ENCODE peak calls at places on chromosomes 6 and 20, in eight cellular contexts. One of them, this sample, is unnamed.

GRCh38 chr20:46698788-46699187 is 9.5 kb upstream of the TP53RK start:
- DNase-seq in bronchial epithelial cell: no peak
- DNase-seq in GM23338: peak
- DNase-seq in fibroblast of lung: no peak
- DNase-seq in pancreas: no peak
- DNase-seq in RWPE1: no peak
- DNase-seq in adrenal gland: no peak
- DNase-seq in progenitor cell of endocrine pancreas: no peak
- DNase-seq in this sample: no peak

GRCh38 chr6:6469074-6469473 is 119.4 kb upstream of the LY86 start:
- DNase-seq in bronchial epithelial cell: peak
- DNase-seq in GM23338: no peak
- DNase-seq in fibroblast of lung: no peak
- DNase-seq in pancreas: no peak
- DNase-seq in RWPE1: peak
- DNase-seq in adrenal gland: no peak
- DNase-seq in progenitor cell of endocrine pancreas: no peak
- DNase-seq in this sample: peak

GRCh38 chr20:48986899-48987298 is 59.2 kb upstream of the CSE1L start:
- DNase-seq in bronchial epithelial cell: no peak
- DNase-seq in GM23338: no peak
- DNase-seq in fibroblast of lung: no peak
- DNase-seq in pancreas: no peak
- DNase-seq in RWPE1: peak
- DNase-seq in adrenal gland: no peak
- DNase-seq in progenitor cell of endocrine pancreas: no peak
- DNase-seq in this sample: peak

GRCh38 chr6:139028658-139029469 is at the start of gene ABRACL:
- DNase-seq in bronchial epithelial cell: no peak
- DNase-seq in GM23338: peak
- DNase-seq in fibroblast of lung: peak
- DNase-seq in pancreas: peak
- DNase-seq in RWPE1: peak
- DNase-seq in adrenal gland: peak
- DNase-seq in progenitor cell of endocrine pancreas: peak
- DNase-seq in this sample: peak

GRCh38 chr20:25750765-25751696 is 54.4 kb upstream of the ZNF337 start:
- DNase-seq in bronchial epithelial cell: peak
- DNase-seq in GM23338: peak
- DNase-seq in fibroblast of lung: peak
- DNase-seq in pancreas: peak
- DNase-seq in RWPE1: peak
- DNase-seq in adrenal gland: peak
- DNase-seq in progenitor cell of endocrine pancreas: no peak
- DNase-seq in this sample: no peak

GRCh38 chr6:20583447-20583806 is 49.2 kb downstream of the CDKAL1 start:
- DNase-seq in bronchial epithelial cell: no peak
- DNase-seq in GM23338: peak
- DNase-seq in fibroblast of lung: no peak
- DNase-seq in pancreas: no peak
- DNase-seq in RWPE1: no peak
- DNase-seq in adrenal gland: no peak
- DNase-seq in progenitor cell of endocrine pancreas: no peak
- DNase-seq in this sample: no peak

GRCh38 chr6:971981-972640 is 279.2 kb upstream of the EXOC2 start:
- DNase-seq in bronchial epithelial cell: peak
- DNase-seq in GM23338: no peak
- DNase-seq in fibroblast of lung: no peak
- DNase-seq in pancreas: no peak
- DNase-seq in RWPE1: no peak
- DNase-seq in adrenal gland: no peak
- DNase-seq in progenitor cell of endocrine pancreas: no peak
- DNase-seq in this sample: no peak

GRCh38 chr6:106513813-106514212 is 115.5 kb downstream of the RTN4IP1 start:
- DNase-seq in bronchial epithelial cell: peak
- DNase-seq in GM23338: no peak
- DNase-seq in fibroblast of lung: peak
- DNase-seq in pancreas: no peak
- DNase-seq in RWPE1: no peak
- DNase-seq in adrenal gland: no peak
- DNase-seq in progenitor cell of endocrine pancreas: no peak
- DNase-seq in this sample: peak

GRCh38 chr6:19988555-19988954 is 151.4 kb downstream of the ID4 start:
- DNase-seq in bronchial epithelial cell: peak
- DNase-seq in GM23338: peak
- DNase-seq in fibroblast of lung: peak
- DNase-seq in pancreas: no peak
- DNase-seq in RWPE1: peak
- DNase-seq in adrenal gland: no peak
- DNase-seq in progenitor cell of endocrine pancreas: no peak
- DNase-seq in this sample: peak

GRCh38 chr6:135144678-135145508 is 36.2 kb upstream of the MYB start:
- DNase-seq in bronchial epithelial cell: peak
- DNase-seq in GM23338: peak
- DNase-seq in fibroblast of lung: peak
- DNase-seq in pancreas: no peak
- DNase-seq in RWPE1: peak
- DNase-seq in adrenal gland: no peak
- DNase-seq in progenitor cell of endocrine pancreas: no peak
- DNase-seq in this sample: peak

GRCh38 chr20:45153756-45154155 is 20.9 kb upstream of the PI3 start:
- DNase-seq in bronchial epithelial cell: no peak
- DNase-seq in GM23338: no peak
- DNase-seq in fibroblast of lung: no peak
- DNase-seq in pancreas: no peak
- DNase-seq in RWPE1: no peak
- DNase-seq in adrenal gland: no peak
- DNase-seq in progenitor cell of endocrine pancreas: no peak
- DNase-seq in this sample: no peak

GRCh38 chr20:45157977-45158376 is 16.7 kb upstream of the PI3 start:
- DNase-seq in bronchial epithelial cell: peak
- DNase-seq in GM23338: no peak
- DNase-seq in fibroblast of lung: peak
- DNase-seq in pancreas: no peak
- DNase-seq in RWPE1: peak
- DNase-seq in adrenal gland: no peak
- DNase-seq in progenitor cell of endocrine pancreas: no peak
- DNase-seq in this sample: peak

GRCh38 chr20:45156728-45157127 is 18.0 kb upstream of the PI3 start:
- DNase-seq in bronchial epithelial cell: no peak
- DNase-seq in GM23338: no peak
- DNase-seq in fibroblast of lung: no peak
- DNase-seq in pancreas: no peak
- DNase-seq in RWPE1: no peak
- DNase-seq in adrenal gland: no peak
- DNase-seq in progenitor cell of endocrine pancreas: no peak
- DNase-seq in this sample: no peak

GRCh38 chr20:45153147-45153546 is 21.6 kb upstream of the PI3 start:
- DNase-seq in bronchial epithelial cell: no peak
- DNase-seq in GM23338: no peak
- DNase-seq in fibroblast of lung: no peak
- DNase-seq in pancreas: no peak
- DNase-seq in RWPE1: no peak
- DNase-seq in adrenal gland: no peak
- DNase-seq in progenitor cell of endocrine pancreas: no peak
- DNase-seq in this sample: no peak

DNA sequence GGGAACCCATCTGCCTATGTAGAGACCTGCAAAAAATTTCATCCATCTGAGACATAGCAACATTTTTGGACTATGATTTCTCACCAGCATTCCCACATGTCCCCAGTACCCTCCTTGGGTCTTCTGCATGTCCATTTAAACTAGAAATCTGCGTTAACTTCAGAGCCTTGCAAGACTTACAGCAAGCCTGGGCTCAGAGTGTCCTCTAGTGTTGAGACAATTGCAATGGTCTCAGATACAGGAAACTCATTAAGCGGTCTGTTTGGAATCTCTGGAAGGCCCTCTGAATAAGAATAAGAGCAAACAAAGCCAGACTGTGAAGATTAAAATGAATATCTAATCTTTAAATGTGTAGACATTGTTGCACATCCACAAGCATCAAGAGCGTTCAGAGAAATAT is 20.5 kb upstream of the PI3 start:
- DNase-seq in bronchial epithelial cell: no peak
- DNase-seq in GM23338: peak
- DNase-seq in fibroblast of lung: peak
- DNase-seq in pancreas: no peak
- DNase-seq in RWPE1: no peak
- DNase-seq in adrenal gland: no peak
- DNase-seq in progenitor cell of endocrine pancreas: no peak
- DNase-seq in this sample: no peak
- TF ChIP-seq CTCF in bronchial epithelial cell: no peak
- TF ChIP-seq CTCF in GM23338: no peak
- TF ChIP-seq CTCF in fibroblast of lung: no peak
- TF ChIP-seq CTCF in pancreas: no peak
- TF ChIP-seq CTCF in RWPE1: no peak
- TF ChIP-seq CTCF in adrenal gland: no peak
- TF ChIP-seq CTCF in progenitor cell of endocrine pancreas: no peak
- TF ChIP-seq CTCF in this sample: no peak

DNA sequence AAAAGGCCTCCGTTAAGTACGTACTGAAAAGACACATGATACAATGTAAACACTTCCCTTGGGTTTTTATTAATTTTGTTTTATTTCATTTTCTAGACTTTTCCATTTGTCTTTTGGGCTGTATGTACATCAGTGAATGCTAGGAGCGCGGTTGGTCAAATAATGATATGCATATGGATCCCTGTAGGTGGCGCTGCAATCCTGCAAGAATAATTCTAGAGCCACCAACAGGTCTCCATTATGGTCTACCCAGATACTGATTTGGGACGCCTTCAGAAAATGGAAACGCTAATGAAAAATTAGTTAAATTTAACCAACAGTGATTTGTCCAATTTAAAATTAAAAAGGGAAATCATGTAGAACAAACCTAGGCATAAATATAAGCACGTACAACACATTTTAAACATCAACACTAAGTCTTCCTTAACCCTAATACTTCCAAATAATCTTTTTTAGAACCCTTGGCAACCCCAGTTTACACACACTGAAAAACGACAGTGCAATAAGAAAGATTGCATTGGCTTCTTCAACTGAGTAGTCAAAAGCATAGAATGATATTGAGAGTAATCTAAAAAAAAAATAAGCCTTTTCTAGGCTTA is 433.5 kb downstream of the RFPL4B start:
- DNase-seq in bronchial epithelial cell: peak
- DNase-seq in GM23338: peak
- DNase-seq in fibroblast of lung: peak
- DNase-seq in pancreas: peak
- DNase-seq in RWPE1: peak
- DNase-seq in adrenal gland: peak
- DNase-seq in progenitor cell of endocrine pancreas: peak
- DNase-seq in this sample: peak
- TF ChIP-seq CTCF in bronchial epithelial cell: peak
- TF ChIP-seq CTCF in GM23338: peak
- TF ChIP-seq CTCF in fibroblast of lung: peak
- TF ChIP-seq CTCF in pancreas: peak
- TF ChIP-seq CTCF in RWPE1: peak
- TF ChIP-seq CTCF in adrenal gland: peak
- TF ChIP-seq CTCF in progenitor cell of endocrine pancreas: peak
- TF ChIP-seq CTCF in this sample: peak

GRCh38 chr20:53957421-53958172 is 112.8 kb downstream of the BCAS1 start:
- DNase-seq in bronchial epithelial cell: no peak
- DNase-seq in GM23338: peak
- DNase-seq in fibroblast of lung: no peak
- DNase-seq in pancreas: no peak
- DNase-seq in RWPE1: no peak
- DNase-seq in adrenal gland: no peak
- DNase-seq in progenitor cell of endocrine pancreas: no peak
- DNase-seq in this sample: no peak
- TF ChIP-seq CTCF in bronchial epithelial cell: no peak
- TF ChIP-seq CTCF in GM23338: peak
- TF ChIP-seq CTCF in fibroblast of lung: peak
- TF ChIP-seq CTCF in pancreas: no peak
- TF ChIP-seq CTCF in RWPE1: no peak
- TF ChIP-seq CTCF in adrenal gland: no peak
- TF ChIP-seq CTCF in progenitor cell of endocrine pancreas: no peak
- TF ChIP-seq CTCF in this sample: no peak

GRCh38 chr20:63734111-63734945 is 2.1 kb upstream of the LIME1 start:
- DNase-seq in bronchial epithelial cell: no peak
- DNase-seq in GM23338: no peak
- DNase-seq in fibroblast of lung: no peak
- DNase-seq in pancreas: no peak
- DNase-seq in RWPE1: no peak
- DNase-seq in adrenal gland: peak
- DNase-seq in progenitor cell of endocrine pancreas: no peak
- DNase-seq in this sample: no peak

GRCh38 chr20:63737690-63737939 is 1.2 kb downstream of the LIME1 start:
- DNase-seq in bronchial epithelial cell: no peak
- DNase-seq in GM23338: peak
- DNase-seq in fibroblast of lung: no peak
- DNase-seq in pancreas: no peak
- DNase-seq in RWPE1: no peak
- DNase-seq in adrenal gland: no peak
- DNase-seq in progenitor cell of endocrine pancreas: no peak
- DNase-seq in this sample: no peak

GRCh38 chr20:63736893-63737689 is 627 bp downstream of the LIME1 start:
- DNase-seq in bronchial epithelial cell: no peak
- DNase-seq in GM23338: no peak
- DNase-seq in fibroblast of lung: no peak
- DNase-seq in pancreas: no peak
- DNase-seq in RWPE1: no peak
- DNase-seq in adrenal gland: no peak
- DNase-seq in progenitor cell of endocrine pancreas: no peak
- DNase-seq in this sample: no peak

GRCh38 chr20:63734946-63735858 is 1.3 kb upstream of the LIME1 start:
- DNase-seq in bronchial epithelial cell: no peak
- DNase-seq in GM23338: no peak
- DNase-seq in fibroblast of lung: no peak
- DNase-seq in pancreas: no peak
- DNase-seq in RWPE1: no peak
- DNase-seq in adrenal gland: peak
- DNase-seq in progenitor cell of endocrine pancreas: no peak
- DNase-seq in this sample: no peak

DNA sequence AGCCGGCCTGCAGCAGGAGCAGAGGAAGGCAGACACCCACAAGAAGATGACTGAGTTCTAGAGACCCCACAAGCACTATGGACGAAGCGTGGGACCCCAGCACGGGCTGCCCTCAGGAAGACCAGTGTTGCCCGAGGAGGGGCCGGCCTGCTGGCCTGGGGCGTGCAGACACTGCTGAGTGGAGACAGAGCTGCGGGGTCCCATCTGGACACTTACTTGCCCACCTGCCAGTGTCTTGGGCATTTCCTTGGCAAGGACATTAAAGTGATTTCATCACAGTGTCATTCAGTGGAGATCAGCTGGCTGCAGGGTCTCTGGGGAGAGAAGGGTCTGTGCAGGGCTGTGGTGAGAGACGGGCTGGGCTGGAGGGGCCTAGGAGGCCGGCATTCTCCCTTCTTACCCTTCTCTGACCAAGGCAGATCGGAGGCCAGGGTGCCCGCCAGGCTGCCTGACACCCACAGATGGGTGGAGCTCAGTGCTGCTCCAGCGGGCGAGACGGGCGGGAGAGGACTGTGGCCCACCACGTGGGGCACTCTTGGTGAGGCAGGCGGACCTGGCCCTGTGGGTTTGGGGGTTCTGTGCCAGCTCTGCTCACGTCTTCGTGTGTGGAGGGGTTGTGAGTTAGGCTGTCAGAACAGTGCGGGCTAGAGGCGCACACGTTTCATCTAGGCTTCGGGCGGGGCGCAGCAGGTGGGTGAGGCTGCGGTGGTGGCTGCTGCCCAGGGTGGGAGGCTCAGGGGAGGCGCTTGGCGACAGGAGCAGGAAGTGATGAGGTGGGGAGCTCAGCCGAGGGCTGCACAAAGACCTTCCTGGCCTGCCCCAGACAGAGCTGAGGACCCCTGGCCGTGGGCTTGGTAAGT is at the start of gene LIME1:
- DNase-seq in bronchial epithelial cell: no peak
- DNase-seq in GM23338: no peak
- DNase-seq in fibroblast of lung: no peak
- DNase-seq in pancreas: no peak
- DNase-seq in RWPE1: no peak
- DNase-seq in adrenal gland: no peak
- DNase-seq in progenitor cell of endocrine pancreas: no peak
- DNase-seq in this sample: no peak
- TF ChIP-seq CTCF in bronchial epithelial cell: no peak
- TF ChIP-seq CTCF in GM23338: no peak
- TF ChIP-seq CTCF in fibroblast of lung: no peak
- TF ChIP-seq CTCF in pancreas: no peak
- TF ChIP-seq CTCF in RWPE1: no peak
- TF ChIP-seq CTCF in adrenal gland: no peak
- TF ChIP-seq CTCF in progenitor cell of endocrine pancreas: no peak
- TF ChIP-seq CTCF in this sample: no peak